ENCODE peak calls at places on chromosomes 7 and 10, in seven cellular contexts. O is endodermal cell; L is brain microvascular endothelial cell; C is gastrocnemius medialis; A is small intestine; Y is mesendoderm; N is CD4-positive, alpha-beta T cell. I is an unnamed sample.

GRCh38 chr10:27911645-27912044 is 87.2 kb downstream of the ODAD2 start:
- DNase-seq in N (no peak), O (peak), L (no peak), A (no peak), C (no peak), Y (peak), I (no peak)

GRCh38 chr10:19930936-19931859 is 115.0 kb downstream of the PLXDC2 start:
- DNase-seq in Y (peak), N (no peak), L (peak), A (peak), O (no peak), C (peak), I (no peak)

GRCh38 chr7:79236352-79237028 is 217.0 kb downstream of the MAGI2 start:
- DNase-seq in L (no peak), O (no peak), N (no peak), C (no peak), A (no peak), Y (no peak), I (no peak)

GRCh38 chr10:8453587-8453986 is 399.1 kb downstream of the GATA3 start:
- DNase-seq in O (no peak), A (no peak), N (no peak), Y (no peak), L (no peak), C (no peak), I (no peak)

GRCh38 chr10:116671274-116671926 is 50.6 kb downstream of the PNLIPRP2 start:
- DNase-seq in N (no peak), C (no peak), L (no peak), A (no peak), Y (no peak), O (no peak), I (no peak)

GRCh38 chr10:102726274-102726673 is 11.8 kb downstream of the SFXN2 start:
- DNase-seq in Y (no peak), O (no peak), N (no peak), C (no peak), A (no peak), L (no peak), I (no peak)

GRCh38 chr7:74579800-74580685 is 77.5 kb upstream of the GTF2I start:
- DNase-seq in O (peak), N (no peak), L (no peak), C (no peak), Y (peak), A (peak), I (no peak)

GRCh38 chr10:77195101-77195500 is 442.5 kb downstream of the KCNMA1 start:
- DNase-seq in O (no peak), A (no peak), Y (peak), L (peak), N (no peak), C (no peak), I (no peak)

GRCh38 chr7:141361479-141361878 is 189.7 kb upstream of the AGK start:
- DNase-seq in N (no peak), O (no peak), A (no peak), L (no peak), Y (no peak), C (no peak), I (no peak)
- H3K27ac ChIP-seq in N (no peak), O (no peak), A (no peak), L (no peak), Y (no peak), C (no peak), I (no peak)

GRCh38 chr7:134780166-134780853 is 876 bp downstream of the CALD1 start:
- DNase-seq in Y (no peak), C (no peak), A (no peak), O (no peak), L (no peak), N (no peak), I (no peak)

GRCh38 chr7:134781171-134781570 is 1.7 kb downstream of the CALD1 start:
- DNase-seq in L (no peak), C (no peak), A (no peak), Y (no peak), N (no peak), O (no peak), I (no peak)

GRCh38 chr7:134777908-134778580 is 1.4 kb upstream of the CALD1 start:
- DNase-seq in Y (no peak), O (no peak), C (no peak), L (no peak), N (no peak), A (no peak), I (no peak)

GRCh38 chr7:134778941-134779740 is at the start of gene CALD1:
- DNase-seq in C (peak), O (peak), N (no peak), A (peak), L (peak), Y (peak), I (no peak)

DNA sequence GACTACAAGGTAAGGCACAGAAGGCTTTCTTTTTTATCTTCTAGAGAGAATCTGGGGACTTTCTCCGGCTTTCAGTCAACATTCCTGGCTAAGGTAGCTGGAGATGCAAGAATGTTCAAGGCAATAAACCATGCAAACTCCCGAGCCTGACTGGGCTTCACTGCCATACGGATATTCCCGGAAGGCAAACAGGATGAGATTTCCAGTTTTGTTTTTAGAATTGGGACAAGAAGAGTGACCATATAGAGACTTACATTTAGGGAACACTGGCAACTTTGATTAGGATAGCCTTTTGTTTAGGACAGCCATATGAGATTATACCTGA is 269 bp downstream of the CALD1 start:
- DNase-seq in C (no peak), N (no peak), A (peak), Y (no peak), O (no peak), L (no peak), I (no peak)
- H3K27ac ChIP-seq in C (peak), N (no peak), A (peak), Y (peak), O (peak), L (peak), I (peak)

GRCh38 chr7:88217675-88218427 is 2.0 kb downstream of the SRI start:
- DNase-seq in Y (no peak), L (no peak), N (no peak), A (no peak), O (no peak), C (no peak), I (no peak)

GRCh38 chr7:88219781-88220747 is at the start of gene SRI:
- DNase-seq in A (peak), O (peak), L (peak), N (peak), C (peak), Y (peak), I (peak)

GRCh38 chr7:88216276-88216675 is 3.6 kb downstream of the SRI start:
- DNase-seq in A (no peak), L (no peak), C (no peak), N (no peak), Y (no peak), O (no peak), I (no peak)

GRCh38 chr7:88218836-88219605 is 817 bp downstream of the SRI start:
- DNase-seq in A (peak), L (peak), Y (peak), O (peak), N (peak), C (peak), I (peak)

DNA sequence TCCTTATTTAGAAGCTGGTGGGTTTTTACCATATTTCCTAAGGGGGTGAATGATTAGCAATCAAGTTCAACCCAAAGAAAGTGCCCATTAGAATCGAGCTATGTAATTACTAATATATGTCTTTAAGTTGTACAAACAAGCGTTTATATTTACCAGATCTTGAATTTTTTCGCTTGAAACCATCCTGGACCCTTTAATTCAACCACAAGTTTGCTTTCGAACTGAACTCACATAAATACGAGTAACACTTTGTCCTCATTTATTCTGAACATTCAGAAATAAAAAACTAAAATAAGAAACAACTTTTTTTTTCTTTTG is 1.5 kb downstream of the SRI start:
- DNase-seq in N (no peak), L (no peak), A (no peak), Y (no peak), C (no peak), O (no peak), I (no peak)
- H3K27ac ChIP-seq in N (peak), L (no peak), A (peak), Y (no peak), C (peak), O (no peak), I (peak)

GRCh38 chr10:113445736-113446135 is 107.1 kb upstream of the HABP2 start:
- DNase-seq in Y (no peak), A (no peak), C (no peak), N (no peak), L (no peak), O (no peak), I (no peak)

GRCh38 chr10:113446739-113447138 is 106.1 kb upstream of the HABP2 start:
- DNase-seq in O (no peak), A (peak), L (no peak), C (no peak), Y (no peak), N (no peak), I (no peak)

GRCh38 chr10:113442340-113442739 is 110.5 kb upstream of the HABP2 start:
- DNase-seq in Y (no peak), C (no peak), L (no peak), N (no peak), O (no peak), A (no peak), I (no peak)

GRCh38 chr10:113447278-113447677 is 105.6 kb upstream of the HABP2 start:
- DNase-seq in Y (no peak), L (no peak), O (peak), C (no peak), N (no peak), A (no peak), I (no peak)

DNA sequence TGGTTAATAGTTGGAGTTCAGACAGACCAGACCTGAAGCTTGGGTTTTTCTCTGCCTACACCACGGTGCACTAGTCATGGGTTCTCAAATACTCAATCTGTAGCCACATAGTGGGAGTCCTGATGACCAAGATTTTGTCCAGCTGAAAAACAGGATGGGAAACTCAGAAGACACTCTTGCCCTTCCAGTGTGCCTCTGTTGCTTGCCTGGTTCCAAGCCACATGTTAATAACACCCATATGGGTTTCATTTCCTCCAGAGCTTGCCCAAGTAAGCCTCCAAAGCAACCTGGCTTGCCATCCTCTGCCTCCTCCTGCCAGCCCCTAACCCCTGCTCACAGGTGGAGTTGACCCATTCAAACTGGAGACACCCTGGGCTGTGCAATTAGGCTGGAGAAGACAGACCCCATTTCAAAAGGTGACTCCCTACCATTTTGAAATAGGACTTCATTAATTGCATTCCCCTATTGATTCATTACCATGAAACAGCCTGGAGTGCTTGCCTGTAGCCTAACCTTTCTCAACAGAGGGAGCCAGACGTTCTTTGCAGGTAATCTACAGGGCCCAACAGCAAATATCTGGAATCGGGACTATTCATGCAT is 108.0 kb upstream of the HABP2 start:
- DNase-seq in C (no peak), A (no peak), Y (no peak), O (no peak), L (no peak), N (no peak), I (no peak)
- H3K27ac ChIP-seq in C (no peak), A (no peak), Y (no peak), O (no peak), L (no peak), N (no peak), I (no peak)

I was measured in caudate nucleus.